ENCODE peak calls at places on chromosome 19, in six cellular contexts. E is IMR-90, R is MM.1S, F is PC-3, L is endodermal cell, K is mucosa of descending colon. M is an unnamed sample.

GRCh38 chr19:8454218-8454617 is 9.4 kb downstream of the HNRNPM start:
- DNase-seq in E (no peak), R (no peak), F (no peak), L (no peak), K (no peak), M (no peak)

GRCh38 chr19:50416034-50416814 is 2.5 kb upstream of the SPIB start:
- DNase-seq in E (no peak), R (no peak), F (no peak), L (no peak), K (no peak), M (no peak)

GRCh38 chr19:38044267-38045111 is 137.5 kb downstream of the SIPA1L3 start:
- DNase-seq in E (peak; percentile 68), R (no peak), F (peak; percentile 13), L (peak; percentile 74), K (no peak), M (no peak)

GRCh38 chr19:37817180-37817911 is 38.0 kb upstream of the ZNF573 start:
- DNase-seq in E (peak; percentile 3), R (no peak), F (no peak), L (peak; percentile 95), K (peak; percentile 64), M (peak; percentile 64)

GRCh38 chr19:4851551-4852290 is 15.7 kb downstream of the PLIN3 start:
- DNase-seq in E (peak; percentile 42), R (peak; percentile 32), F (peak; percentile 67), L (peak; percentile 95), K (peak; percentile 77), M (peak; percentile 68)

GRCh38 chr19:38528213-38528755 is 89.5 kb downstream of the MAP4K1 start:
- DNase-seq in E (no peak), R (no peak), F (no peak), L (no peak), K (no peak), M (no peak)

GRCh38 chr19:18253716-18254115 is 20.5 kb downstream of the IQCN start:
- DNase-seq in E (no peak), R (no peak), F (peak; percentile 64), L (no peak), K (peak; percentile 83), M (no peak)

GRCh38 chr19:5250127-5250659 is 90.4 kb downstream of the PTPRS start:
- DNase-seq in E (no peak), R (no peak), F (no peak), L (no peak), K (no peak), M (no peak)

GRCh38 chr19:801030-801860 is 4.0 kb downstream of the PTBP1 start:
- DNase-seq in E (no peak), R (no peak), F (peak; percentile 22), L (peak; percentile 55), K (peak; percentile 60), M (peak; percentile 70)

GRCh38 chr19:4081441-4082129 is 14.9 kb upstream of the ZBTB7A start:
- DNase-seq in E (no peak), R (no peak), F (peak; percentile 12), L (no peak), K (no peak), M (peak; percentile 45)

GRCh38 chr19:30882411-30883005 is 466.7 kb downstream of the TSHZ3 start:
- DNase-seq in E (no peak), R (no peak), F (no peak), L (no peak), K (no peak), M (no peak)

GRCh38 chr19:50896591-50897190 is 14.5 kb downstream of the KLK4 start:
- DNase-seq in E (peak; percentile 65), R (no peak), F (peak; percentile 75), L (no peak), K (no peak), M (peak; percentile 40)

GRCh38 chr19:4014541-4015491 is 7.3 kb downstream of the PIAS4 start:
- DNase-seq in E (no peak), R (no peak), F (no peak), L (peak; percentile 89), K (peak; percentile 35), M (no peak)

GRCh38 chr19:407501-408440 is 1.2 kb downstream of the C2CD4C start:
- DNase-seq in E (no peak), R (no peak), F (no peak), L (peak; percentile 53), K (no peak), M (no peak)

GRCh38 chr19:6737873-6738725 is 719 bp upstream of the GPR108 start:
- DNase-seq in E (peak; percentile 80), R (peak; percentile 100), F (peak; percentile 100), L (no peak), K (peak; percentile 99), M (peak; percentile 89)

GRCh38 chr19:55095260-55096060 is 19.8 kb downstream of the EPS8L1 start:
- DNase-seq in E (no peak), R (no peak), F (no peak), L (peak; percentile 79), K (no peak), M (no peak)
- H3K36me3 ChIP-seq in E (peaks cover 36% of the 10 kb centered on the region), R (no peaks in the 10 kb centered on the region), F (peaks cover 13% of the 10 kb centered on the region), L (peaks cover 20% of the 10 kb centered on the region), K (no peaks in the 10 kb centered on the region), M (peaks cover 2% of the 10 kb centered on the region)

GRCh38 chr19:48396871-48397176 is 3.4 kb downstream of the GRIN2D start:
- DNase-seq in E (no peak), R (no peak), F (no peak), L (no peak), K (no peak), M (no peak)

GRCh38 chr19:48397263-48397635 is 3.8 kb downstream of the GRIN2D start:
- DNase-seq in E (no peak), R (no peak), F (no peak), L (no peak), K (no peak), M (no peak)

GRCh38 chr19:48400018-48400742 is 6.7 kb downstream of the GRIN2D start:
- DNase-seq in E (peak; percentile 55), R (no peak), F (peak; percentile 41), L (peak; percentile 93), K (peak; percentile 59), M (peak; percentile 75)

GRCh38 chr19:48397636-48398328 is 4.3 kb downstream of the GRIN2D start:
- DNase-seq in E (no peak), R (no peak), F (no peak), L (peak; percentile 67), K (no peak), M (no peak)

DNA sequence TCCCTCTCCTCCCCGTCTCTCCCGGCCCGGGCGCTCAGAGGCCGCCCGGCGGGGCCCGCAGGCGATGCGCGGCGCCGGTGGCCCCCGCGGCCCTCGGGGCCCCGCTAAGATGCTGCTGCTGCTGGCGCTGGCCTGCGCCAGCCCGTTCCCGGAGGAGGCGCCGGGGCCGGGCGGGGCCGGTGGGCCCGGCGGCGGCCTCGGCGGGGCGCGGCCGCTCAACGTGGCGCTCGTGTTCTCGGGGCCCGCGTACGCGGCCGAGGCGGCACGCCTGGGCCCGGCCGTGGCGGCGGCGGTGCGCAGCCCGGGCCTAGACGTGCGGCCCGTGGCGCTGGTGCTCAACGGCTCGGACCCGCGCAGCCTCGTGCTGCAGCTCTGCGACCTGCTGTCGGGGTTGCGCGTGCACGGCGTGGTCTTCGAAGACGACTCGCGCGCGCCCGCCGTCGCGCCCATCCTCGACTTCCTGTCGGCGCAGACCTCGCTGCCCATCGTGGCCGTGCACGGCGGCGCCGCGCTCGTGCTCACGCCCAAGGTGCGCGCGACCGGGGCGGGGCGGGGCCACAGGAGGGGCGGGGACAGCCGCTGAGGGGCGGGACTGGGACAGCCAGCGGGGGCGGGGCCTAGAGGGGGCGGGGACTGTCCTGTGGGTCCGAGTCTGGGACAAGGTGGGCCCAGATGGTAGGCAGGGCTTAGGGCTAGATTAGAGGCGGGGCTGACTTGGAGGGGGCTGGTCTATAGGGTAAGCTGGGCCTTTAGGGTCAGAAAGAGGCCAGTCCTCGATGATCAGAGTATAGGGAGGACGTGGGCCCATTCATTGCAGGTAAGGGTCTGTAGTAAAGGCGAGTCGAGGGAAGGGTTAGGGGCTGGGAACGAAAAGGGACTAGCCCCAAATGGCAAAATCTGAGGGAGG is 5.1 kb downstream of the GRIN2D start:
- DNase-seq in E (peak; percentile 41), R (peak; percentile 91), F (peak; percentile 68), L (peak; percentile 99), K (peak; percentile 90), M (peak; percentile 77)
- H3K4me1 ChIP-seq in E (peaks cover 4% of the 10 kb centered on the region), R (peaks cover 17% of the 10 kb centered on the region), F (peaks cover 9% of the 10 kb centered on the region), L (no peaks in the 10 kb centered on the region), K (peaks cover 15% of the 10 kb centered on the region), M (peaks cover 14% of the 10 kb centered on the region)

GRCh38 chr19:27776020-27776419 is 1436.9 kb downstream of the UQCRFS1 start:
- DNase-seq in E (peak; percentile 31), R (no peak), F (peak; percentile 25), L (peak; percentile 81), K (no peak), M (peak; percentile 60)

GRCh38 chr19:27775395-27775794 is 1437.6 kb downstream of the UQCRFS1 start:
- DNase-seq in E (no peak), R (no peak), F (no peak), L (peak; percentile 41), K (no peak), M (no peak)

GRCh38 chr19:27774337-27774736 is 1438.6 kb downstream of the UQCRFS1 start:
- DNase-seq in E (no peak), R (no peak), F (peak; percentile 9), L (peak; percentile 84), K (no peak), M (no peak)

GRCh38 chr19:27773318-27774094 is 1439.4 kb downstream of the UQCRFS1 start:
- DNase-seq in E (no peak), R (no peak), F (no peak), L (peak; percentile 23), K (no peak), M (no peak)

DNA sequence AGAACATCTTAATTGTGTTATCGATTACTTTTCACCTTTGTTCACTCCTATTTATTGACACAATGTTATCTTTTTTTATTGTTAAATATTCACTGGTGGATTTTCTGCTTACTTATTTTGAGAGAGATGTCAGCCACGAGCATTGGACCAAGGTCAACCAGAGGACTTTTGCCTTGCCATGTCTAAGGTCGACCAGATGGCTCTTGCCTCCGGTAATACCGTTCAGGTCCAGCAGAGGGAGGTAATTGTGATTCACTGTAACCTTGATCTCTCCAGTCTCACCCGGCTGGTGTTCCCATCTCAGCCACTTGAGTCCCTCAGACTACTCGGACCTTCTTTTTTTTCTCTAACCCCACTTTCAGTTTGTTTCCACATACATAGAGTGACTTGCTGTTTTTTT is 1438.1 kb downstream of the UQCRFS1 start:
- DNase-seq in E (no peak), R (peak; percentile 45), F (peak; percentile 5), L (peak; percentile 86), K (no peak), M (no peak)
- TF ChIP-seq CTCF in E (peak; percentile 11), R (peak; percentile 43), F (peak; percentile 27), L (peak; percentile 51), K (no peak), M (peak; percentile 9)

GRCh38 chr19:52065399-52065798 is 16.8 kb upstream of the ZNF432 start:
- DNase-seq in E (no peak), R (no peak), F (no peak), L (no peak), K (no peak), M (no peak)

GRCh38 chr19:52066258-52066866 is 17.7 kb upstream of the ZNF432 start:
- DNase-seq in E (no peak), R (no peak), F (no peak), L (no peak), K (no peak), M (no peak)

GRCh38 chr19:52069653-52070052 is 21.0 kb upstream of the ZNF432 start:
- DNase-seq in E (no peak), R (no peak), F (no peak), L (no peak), K (no peak), M (no peak)

DNA sequence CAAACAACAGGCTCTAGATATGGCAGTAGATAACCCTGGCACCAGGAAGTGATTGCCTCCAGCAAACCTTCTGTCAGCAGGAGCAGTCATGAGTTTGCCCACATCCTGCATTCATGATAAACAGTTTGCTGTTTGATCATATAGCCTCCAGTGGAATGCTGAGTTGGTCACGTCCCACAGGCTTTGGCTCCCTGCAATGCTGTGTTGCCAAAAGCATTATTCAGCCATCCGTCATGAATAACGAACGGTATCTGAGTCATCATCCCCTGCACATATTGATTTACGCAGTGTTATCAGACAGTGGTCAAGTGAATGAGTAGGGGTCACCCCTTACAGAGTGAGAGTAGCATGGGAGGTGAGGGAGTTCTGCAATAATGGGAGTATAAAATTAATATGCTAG is 21.9 kb upstream of the ZNF432 start:
- DNase-seq in E (peak; percentile 44), R (no peak), F (peak; percentile 63), L (no peak), K (no peak), M (peak; percentile 74)
- H3K36me3 ChIP-seq in E (peaks cover 61% of the 10 kb centered on the region), R (peaks cover 67% of the 10 kb centered on the region), F (peaks cover 99% of the 10 kb centered on the region), L (peaks cover 95% of the 10 kb centered on the region), K (peaks cover 43% of the 10 kb centered on the region), M (peaks cover 29% of the 10 kb centered on the region)